ENCODE peak calls at places on chromosomes 6 and 20, in six cellular contexts. F is trophoblast cell, M is neuronal stem cell, Q is IMR-90, T is mesenchymal stem cell, E is H1. B is an unnamed sample.

GRCh38 chr6:119343573-119344146 is 5.9 kb downstream of the MAN1A1 start:
- DNase-seq in F (peak; percentile 81), M (no peak), Q (no peak), T (no peak), E (no peak), B (no peak)

GRCh38 chr6:75089921-75090320 is 115.9 kb downstream of the COL12A1 start:
- DNase-seq in F (no peak), M (no peak), Q (no peak), T (no peak), E (no peak), B (no peak)

GRCh38 chr20:63939061-63939935 is 16.9 kb downstream of the UCKL1 start:
- DNase-seq in F (no peak), M (no peak), Q (no peak), T (no peak), E (no peak), B (peak; percentile 56)

GRCh38 chr6:113934101-113934500 is 36.8 kb downstream of the HDAC2 start:
- DNase-seq in F (peak; percentile 96), M (no peak), Q (no peak), T (no peak), E (no peak), B (no peak)

GRCh38 chr20:38673731-38674177 is 50.5 kb upstream of the SLC32A1 start:
- DNase-seq in F (no peak), M (no peak), Q (no peak), T (peak; percentile 36), E (no peak), B (peak; percentile 66)

GRCh38 chr6:149951096-149951495 is 9.3 kb downstream of the ULBP2 start:
- DNase-seq in F (no peak), M (no peak), Q (no peak), T (no peak), E (peak; percentile 20), B (no peak)

GRCh38 chr6:113447088-113447831 is 409.9 kb upstream of the MARCKS start:
- DNase-seq in F (peak; percentile 80), M (no peak), Q (peak; percentile 97), T (peak; percentile 95), E (no peak), B (no peak)

GRCh38 chr6:33160728-33161323 is 31.4 kb downstream of the COL11A2 start:
- DNase-seq in F (peak; percentile 17), M (no peak), Q (peak; percentile 84), T (peak; percentile 9), E (no peak), B (peak; percentile 75)

GRCh38 chr6:24599686-24600399 is 46.1 kb downstream of the KIAA0319 start:
- DNase-seq in F (no peak), M (no peak), Q (no peak), T (no peak), E (no peak), B (no peak)

GRCh38 chr20:44494266-44494665 is 18.6 kb downstream of the TTPAL start:
- DNase-seq in F (no peak), M (no peak), Q (peak; percentile 87), T (no peak), E (no peak), B (no peak)

DNA sequence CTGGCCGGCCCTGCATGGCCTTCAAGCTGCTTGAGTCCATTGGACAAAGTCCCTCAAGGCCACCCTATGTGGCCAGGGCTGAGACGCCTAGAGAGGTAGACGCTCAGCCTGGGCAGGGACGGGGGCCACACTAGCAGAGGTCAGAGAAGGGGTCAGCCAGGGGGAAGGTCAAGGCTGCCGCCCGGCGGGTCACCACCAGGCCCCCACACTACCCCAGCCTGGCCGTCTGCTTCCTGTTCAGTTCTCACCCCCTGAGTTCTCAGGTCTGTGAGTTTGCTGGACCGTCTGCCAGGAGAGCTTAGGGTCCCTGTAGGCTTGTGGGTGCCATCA is 37.3 kb downstream of the NTSR1 start:
- DNase-seq in F (no peak), M (no peak), Q (no peak), T (no peak), E (no peak), B (no peak)
- H3K14ac ChIP-seq in F (no peak overlapping the region), M (peak overlapping the region; percentile 47), Q (no peak overlapping the region), T (no peak overlapping the region), E (no peak overlapping the region), B (no peak overlapping the region)

DNA sequence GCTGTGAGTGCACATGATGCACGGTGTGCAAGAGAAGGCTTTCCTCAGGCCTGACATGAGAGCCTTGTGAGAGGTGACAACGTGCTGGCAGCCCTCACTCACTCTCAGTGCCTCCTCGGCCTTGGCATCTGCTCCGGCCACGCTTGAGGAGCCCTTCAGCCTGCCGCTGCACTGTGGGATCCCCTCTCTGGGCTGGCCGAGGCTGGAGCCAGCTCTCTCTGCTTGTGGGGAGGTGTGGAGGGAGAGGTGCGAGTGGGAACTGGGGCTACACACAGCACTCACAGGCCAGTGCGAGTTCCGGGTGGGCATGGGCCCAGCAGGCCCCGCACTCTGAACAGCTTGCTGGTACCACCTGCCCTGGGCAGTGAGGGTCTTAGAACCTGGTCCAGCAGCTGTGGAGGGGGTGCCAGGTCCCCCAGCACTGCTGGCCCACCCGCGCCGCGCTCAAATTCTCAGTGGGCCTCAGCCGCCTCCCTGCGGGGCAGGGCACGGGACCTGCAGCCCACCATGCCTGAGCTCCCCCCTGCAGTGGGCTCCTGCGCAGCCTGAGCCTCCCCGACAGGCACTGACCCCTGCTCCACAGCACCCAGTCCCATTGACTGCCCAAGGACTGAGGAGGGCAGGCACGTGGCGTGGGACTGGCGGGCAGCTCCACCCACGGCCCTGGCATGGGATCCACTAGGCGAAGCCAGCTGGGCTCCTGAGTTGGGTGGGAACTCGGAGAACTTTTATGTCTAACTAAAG is 74.9 kb upstream of the BMP5 start:
- DNase-seq in F (no peak), M (no peak), Q (no peak), T (no peak), E (no peak), B (no peak)
- H3K14ac ChIP-seq in F (no peak overlapping the region), M (no peak overlapping the region), Q (no peak overlapping the region), T (peak overlapping the region; percentile 53), E (no peak overlapping the region), B (no peak overlapping the region)

GRCh38 chr6:11174245-11174616 is 58.2 kb downstream of the NEDD9 start:
- DNase-seq in F (no peak), M (no peak), Q (no peak), T (no peak), E (no peak), B (no peak)
- H3K14ac ChIP-seq in F (peak overlapping the region; percentile 43), M (no peak overlapping the region), Q (no peak overlapping the region), T (peak overlapping the region; percentile 77), E (no peak overlapping the region), B (no peak overlapping the region)

DNA sequence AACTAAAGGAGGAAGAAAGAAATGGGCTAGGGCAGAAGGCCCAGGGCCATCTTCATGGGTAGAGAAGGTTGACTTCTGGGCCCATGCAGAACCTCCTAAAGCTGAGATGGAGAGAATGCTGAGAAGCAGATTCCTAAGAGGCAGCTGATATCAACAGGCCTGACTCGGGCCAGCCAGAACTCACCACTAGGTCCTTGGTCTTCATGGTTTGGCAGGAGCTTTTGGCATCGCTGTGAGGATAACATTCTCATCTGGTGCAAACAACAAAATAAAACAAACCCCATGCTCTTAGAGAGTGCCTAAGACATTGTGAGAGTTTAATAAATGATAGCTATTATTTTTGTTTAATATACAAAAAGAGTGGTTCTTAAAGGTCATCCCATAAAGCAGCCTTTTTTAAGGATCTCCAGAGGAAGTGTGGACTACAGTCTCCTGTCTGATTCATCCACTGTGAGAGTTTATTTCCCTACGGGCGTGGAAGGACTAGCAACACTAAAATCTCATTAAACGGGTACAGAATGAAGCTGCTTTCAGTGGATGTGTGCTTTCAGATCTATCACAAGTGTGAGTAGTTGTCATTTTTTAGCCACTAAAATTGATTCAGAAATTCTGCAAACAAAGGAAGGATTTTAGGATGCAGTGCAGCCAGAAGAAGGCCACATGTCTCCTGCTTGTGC is 160.0 kb downstream of the PLCB4 start:
- DNase-seq in F (no peak), M (no peak), Q (no peak), T (no peak), E (no peak), B (no peak)
- H3K14ac ChIP-seq in F (no peak overlapping the region), M (no peak overlapping the region), Q (peak overlapping the region; percentile 43), T (no peak overlapping the region), E (no peak overlapping the region), B (no peak overlapping the region)

B was measured in H9.